ENCODE peak calls at places on chromosomes 7 and 10, in six cellular contexts. T is kidney epithelial cell; U is dermis blood vessel endothelial cell; B is activated CD4-positive, alpha-beta T cell treated with anti-CD3 and anti-CD28 coated beads, Interleukin-2, amount 10 ng/mL, durations not matched to agents 7 days and 5 days; Q is T-helper 1 cell; P is tibial nerve. N is an unnamed sample.

GRCh38 chr10:86373828-86374227 is 7.2 kb upstream of the GRID1 start:
- DNase-seq in T (no peak), B (no peak), U (no peak), Q (no peak), P (no peak), N (no peak)

GRCh38 chr10:90818736-90819135 is 39.1 kb downstream of the HTR7 start:
- DNase-seq in T (no peak), Q (no peak), B (no peak), P (no peak), U (no peak), N (peak; percentile 39)

GRCh38 chr7:7100432-7100849 is 81.9 kb upstream of the C1GALT1 start:
- DNase-seq in T (no peak), Q (no peak), U (no peak), B (no peak), P (no peak), N (peak; percentile 96)

GRCh38 chr10:62590305-62590704 is 214.2 kb upstream of the ADO start:
- DNase-seq in P (no peak), U (peak; percentile 46), B (no peak), T (no peak), Q (no peak), N (no peak)

GRCh38 chr7:51090411-51090810 is 226.2 kb downstream of the COBL start:
- DNase-seq in T (no peak), U (no peak), B (no peak), P (no peak), Q (no peak), N (no peak)

GRCh38 chr10:99598781-99599481 is 21.3 kb downstream of the SLC25A28 start:
- DNase-seq in B (no peak), T (no peak), Q (no peak), P (no peak), U (no peak), N (no peak)

GRCh38 chr7:146702898-146703297 is 586.3 kb downstream of the CNTNAP2 start:
- DNase-seq in T (no peak), U (no peak), Q (no peak), P (no peak), B (no peak), N (no peak)

GRCh38 chr7:52017802-52018679 is 701.4 kb upstream of the COBL start:
- DNase-seq in T (no peak), P (no peak), B (peak; percentile 22), U (no peak), Q (peak; percentile 0), N (no peak)

GRCh38 chr10:89332718-89333281 is 5.0 kb downstream of the IFIT3 start:
- DNase-seq in B (peak; percentile 20), U (no peak), Q (no peak), T (no peak), P (no peak), N (no peak)

GRCh38 chr7:37110641-37111421 is 337.8 kb downstream of the ELMO1 start:
- DNase-seq in T (no peak), P (no peak), Q (no peak), U (no peak), B (no peak), N (no peak)

GRCh38 chr10:61902448-61903183 is 1.1 kb downstream of the ARID5B start:
- DNase-seq in U (peak; percentile 71), T (no peak), B (peak; percentile 65), P (peak; percentile 52), Q (peak; percentile 73), N (no peak)

GRCh38 chr10:70745555-70745954 is 39.6 kb downstream of the TBATA start:
- DNase-seq in T (no peak), B (no peak), Q (no peak), U (no peak), P (no peak), N (no peak)

N was measured in epithelial cell of prostate.